ENCODE peak calls at places on chromosomes 4 and X, in nine cellular contexts. M is activated CD4-positive, alpha-beta T cell treated with anti-CD3 and anti-CD28 coated beads, Interleukin-2, amount 10 ng/mL, durations not matched to agents 7 days and 5 days; E is ELR; C is brain microvascular endothelial cell; Y is AG09309; J is activated T-helper 1 cell treated with anti-CD3 and anti-CD28 coated beads, Interleukin-2, amount 50 U/mL, for 16 hours; X is aorta; H is NCI-H1105; V is activated naive CD4-positive, alpha-beta T cell. I is an unnamed sample.

GRCh38 chr4:19748911-19749473 is 502.7 kb upstream of the SLIT2 start:
- DNase-seq in M (no peak), E (peak), C (no peak), Y (peak), J (no peak), X (no peak), H (no peak), V (no peak), I (no peak)

GRCh38 chr4:153684182-153685073 is at the start of gene TLR2:
- DNase-seq in M (peak), E (no peak), C (no peak), Y (no peak), J (peak), X (peak), H (peak), V (peak), I (peak)

GRCh38 chr4:25801594-25801993 is 61.2 kb downstream of the SEL1L3 start:
- DNase-seq in M (no peak), E (no peak), C (no peak), Y (no peak), J (no peak), X (no peak), H (no peak), V (no peak), I (no peak)

GRCh38 chr4:21835712-21836111 is 112.9 kb downstream of the KCNIP4 start:
- DNase-seq in M (no peak), E (peak), C (no peak), Y (no peak), J (no peak), X (no peak), H (no peak), V (no peak), I (no peak)

GRCh38 chrX:46978341-46979291 is 66.4 kb downstream of the JADE3 start:
- DNase-seq in M (peak), E (peak), C (peak), Y (peak), J (peak), X (peak), H (peak), V (peak), I (peak)

GRCh38 chr4:126106658-126107057 is 791.9 kb downstream of the FAT4 start:
- DNase-seq in M (no peak), E (peak), C (no peak), Y (no peak), J (no peak), X (no peak), H (no peak), V (no peak), I (no peak)

GRCh38 chr4:183388021-183388420 is 56.4 kb upstream of the CDKN2AIP start:
- DNase-seq in M (no peak), E (no peak), C (no peak), Y (no peak), J (no peak), X (peak), H (no peak), V (no peak), I (no peak)

GRCh38 chr4:162408309-162408708 is 244.5 kb upstream of the FSTL5 start:
- DNase-seq in M (no peak), E (no peak), C (no peak), Y (no peak), J (no peak), X (no peak), H (no peak), V (no peak), I (no peak)

GRCh38 chr4:13642576-13642975 is 15.1 kb upstream of the BOD1L1 start:
- DNase-seq in M (no peak), E (peak), C (peak), Y (no peak), J (no peak), X (no peak), H (no peak), V (no peak), I (no peak)

GRCh38 chr4:15469402-15470148 is at the start of gene CC2D2A:
- DNase-seq in M (no peak), E (peak), C (peak), Y (no peak), J (no peak), X (no peak), H (no peak), V (no peak), I (no peak)

I was measured in stimulated activated CD4-positive, alpha-beta T cell treated with anti-CD3 and anti-CD28 coated beads, Interleukin-4, amount 100 ng/mL, for 48 hours.